ENCODE peak calls at places on chromosomes 6 and 20, in five cellular contexts. X is IMR-90, O is trophoblast cell, T is mesendoderm, N is H9. Q is an unnamed sample.

GRCh38 chr6:41688256-41688965 is 47.0 kb downstream of the TFEB start:
- DNase-seq in X (no peak), O (no peak), T (no peak), N (no peak), Q (no peak)

GRCh38 chr6:52942221-52942620 is 32.7 kb upstream of the GSTA3 start:
- DNase-seq in X (no peak), O (peak; percentile 75), T (no peak), N (no peak), Q (no peak)

GRCh38 chr6:146693342-146693741 is 94.6 kb downstream of the ADGB start:
- DNase-seq in X (no peak), O (no peak), T (no peak), N (no peak), Q (no peak)

GRCh38 chr6:159788757-159789376 is 535 bp downstream of the TCP1 start:
- DNase-seq in X (peak; percentile 42), O (peak; percentile 77), T (peak; percentile 50), N (peak; percentile 39), Q (peak; percentile 59)

GRCh38 chr6:22764521-22764920 is 195.2 kb downstream of the HDGFL1 start:
- DNase-seq in X (peak; percentile 85), O (no peak), T (no peak), N (no peak), Q (peak; percentile 44)

GRCh38 chr20:62737271-62737761 is 28.7 kb downstream of the NTSR1 start:
- DNase-seq in X (no peak), O (no peak), T (no peak), N (no peak), Q (no peak)

GRCh38 chr6:26157838-26158580 is 70.8 kb downstream of the HFE start:
- DNase-seq in X (peak; percentile 99), O (peak; percentile 90), T (peak; percentile 99), N (peak; percentile 87), Q (peak; percentile 99)

GRCh38 chr6:134883314-134883713 is 66.6 kb downstream of the ALDH8A1 start:
- DNase-seq in X (no peak), O (no peak), T (no peak), N (no peak), Q (no peak)

GRCh38 chr20:38134427-38135281 is 30.4 kb downstream of the TGM2 start:
- DNase-seq in X (peak; percentile 64), O (peak; percentile 50), T (peak; percentile 93), N (no peak), Q (peak; percentile 80)

GRCh38 chr6:31711233-31711632 is 3.9 kb upstream of the LY6G6D start:
- DNase-seq in X (no peak), O (no peak), T (no peak), N (no peak), Q (no peak)

GRCh38 chr6:136280032-136280609 is 9.5 kb downstream of the BCLAF1 start:
- DNase-seq in X (no peak), O (no peak), T (no peak), N (no peak), Q (no peak)

GRCh38 chr6:165837948-165838745 is 175.1 kb upstream of the PDE10A start:
- DNase-seq in X (no peak), O (no peak), T (no peak), N (no peak), Q (no peak)

GRCh38 chr6:165842291-165842936 is 179.4 kb upstream of the PDE10A start:
- DNase-seq in X (no peak), O (no peak), T (no peak), N (peak; percentile 55), Q (no peak)

GRCh38 chr6:165843568-165844113 is 180.6 kb upstream of the PDE10A start:
- DNase-seq in X (no peak), O (no peak), T (no peak), N (no peak), Q (no peak)

GRCh38 chr6:165843121-165843520 is 180.1 kb upstream of the PDE10A start:
- DNase-seq in X (no peak), O (no peak), T (no peak), N (peak; percentile 47), Q (no peak)

DNA sequence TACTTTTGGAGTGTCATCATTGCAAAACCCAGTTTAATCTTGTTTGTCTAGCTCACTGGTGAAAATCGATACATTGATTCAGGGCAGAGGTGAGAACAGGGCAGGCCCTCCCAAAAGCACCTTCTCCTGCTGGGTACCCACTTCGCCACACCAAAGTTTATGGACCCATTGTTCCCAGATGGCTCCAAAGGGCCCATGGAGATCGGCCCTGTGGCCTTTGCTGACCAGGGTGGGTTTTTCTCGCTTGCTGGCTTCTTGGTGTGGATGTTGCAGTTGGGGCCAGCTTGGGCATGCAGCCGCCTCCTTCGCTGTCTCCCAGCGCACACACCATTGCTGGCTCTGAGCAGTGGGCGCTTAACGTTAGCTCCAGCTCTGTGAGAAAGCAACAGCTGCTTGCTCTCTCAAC is 178.1 kb upstream of the PDE10A start:
- DNase-seq in X (no peak), O (no peak), T (no peak), N (peak; percentile 28), Q (no peak)
- H2BK5ac ChIP-seq in X (no peak overlapping the region), O (no peak overlapping the region), T (no peak overlapping the region), N (no peak overlapping the region), Q (no peak overlapping the region)

DNA sequence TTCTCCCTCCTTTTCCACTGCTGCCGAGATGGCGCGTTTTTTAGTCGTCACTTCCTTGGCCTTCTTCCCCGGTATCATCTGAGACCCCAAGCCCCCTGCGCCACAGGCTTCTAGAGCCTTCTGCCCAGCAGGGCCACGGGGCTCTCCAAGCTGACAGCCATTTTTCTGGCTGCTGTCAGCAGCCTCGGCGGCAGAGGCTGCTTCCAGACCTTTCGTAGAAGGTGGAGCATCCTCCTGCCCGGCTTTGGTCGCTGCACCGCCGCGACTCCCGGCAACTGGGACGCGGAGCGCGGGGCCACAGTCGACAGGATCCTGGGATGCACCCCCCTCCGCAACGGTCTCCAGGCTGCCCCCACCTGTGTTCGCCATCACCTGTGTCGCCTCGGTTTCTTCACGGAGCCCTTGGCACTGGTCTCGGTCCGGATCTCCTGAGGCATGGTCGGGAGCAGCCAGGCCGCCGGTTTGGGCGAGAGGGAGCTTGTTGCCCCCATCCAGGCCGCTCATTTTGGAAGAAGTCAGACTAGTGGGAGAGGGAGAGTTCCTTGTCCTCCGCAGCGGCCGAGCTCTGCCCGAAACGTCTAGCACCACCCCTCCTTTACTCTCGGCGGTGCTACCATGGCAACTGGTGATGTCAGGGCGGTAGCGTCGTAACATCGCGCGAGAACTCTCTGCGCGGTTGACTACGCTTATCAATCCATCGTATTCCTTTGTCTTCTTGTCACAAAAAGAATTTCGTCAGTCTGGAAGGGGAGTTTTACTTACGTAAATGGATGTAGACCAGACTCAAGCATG is at the start of gene TSPYL4:
- DNase-seq in X (peak; percentile 97), O (peak; percentile 96), T (peak; percentile 99), N (peak; percentile 96), Q (peak; percentile 98)
- H2BK5ac ChIP-seq in X (peak within 1 kb of the TSS; percentile 94), O (no peak within 1 kb of the TSS), T (no peak within 1 kb of the TSS), N (no peak within 1 kb of the TSS), Q (peak within 1 kb of the TSS; percentile 59)

GRCh38 chr6:366972-367794 is 24.4 kb upstream of the IRF4 start:
- DNase-seq in X (no peak), O (no peak), T (no peak), N (no peak), Q (no peak)
- H2BK5ac ChIP-seq in X (no peak overlapping the region), O (no peak overlapping the region), T (no peak overlapping the region), N (no peak overlapping the region), Q (no peak overlapping the region)

GRCh38 chr6:154602708-154603107 is 92.2 kb upstream of the CNKSR3 start:
- DNase-seq in X (no peak), O (no peak), T (no peak), N (no peak), Q (peak; percentile 15)

GRCh38 chr6:154606860-154607259 is 96.4 kb upstream of the CNKSR3 start:
- DNase-seq in X (no peak), O (no peak), T (no peak), N (no peak), Q (no peak)

GRCh38 chr6:154604120-154604519 is 93.6 kb upstream of the CNKSR3 start:
- DNase-seq in X (no peak), O (no peak), T (peak; percentile 7), N (peak; percentile 39), Q (no peak)

GRCh38 chr6:154605207-154605877 is 94.9 kb upstream of the CNKSR3 start:
- DNase-seq in X (no peak), O (no peak), T (no peak), N (no peak), Q (no peak)

DNA sequence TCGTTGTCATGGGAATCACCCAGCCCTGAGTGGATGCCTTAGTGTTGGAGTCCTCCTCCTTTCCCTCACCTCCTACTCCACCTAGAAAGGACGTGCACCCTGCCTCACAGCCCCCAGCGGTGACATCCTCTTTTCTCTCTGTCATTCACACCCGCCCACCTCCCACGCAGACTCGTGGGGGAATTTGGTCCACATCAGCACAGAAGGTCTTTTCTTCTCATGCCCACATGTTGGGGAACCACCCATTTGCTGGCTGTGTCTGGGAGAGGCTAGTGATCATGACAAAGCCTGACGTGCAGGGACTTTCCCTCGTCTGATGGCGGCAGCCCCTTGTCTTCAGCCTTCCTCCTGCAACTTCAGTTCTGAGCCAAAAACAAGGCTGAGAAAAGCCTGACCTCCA is 96.0 kb upstream of the CNKSR3 start:
- DNase-seq in X (no peak), O (no peak), T (no peak), N (no peak), Q (no peak)
- H2BK5ac ChIP-seq in X (no peak overlapping the region), O (no peak overlapping the region), T (no peak overlapping the region), N (no peak overlapping the region), Q (no peak overlapping the region)